ENCODE peak calls at places on chromosomes 5 and 9, in seven cellular contexts. One of them, this sample, is unnamed.

GRCh38 chr5:132714456-132715307 is 22.7 kb downstream of the KIF3A start:
- DNase-seq in aorta: no peak
- DNase-seq in ovary: no peak
- DNase-seq in heart right ventricle: no peak
- DNase-seq in hepatocyte: no peak
- DNase-seq in tibial nerve: no peak
- DNase-seq in uterus: no peak
- DNase-seq in this sample: no peak

GRCh38 chr5:35938518-35939227 is at the start of gene CAPSL:
- DNase-seq in heart right ventricle: no peak
- DNase-seq in tibial nerve: peak; percentile 12
- DNase-seq in uterus: peak; percentile 56
- DNase-seq in aorta: no peak
- DNase-seq in hepatocyte: peak; percentile 81
- DNase-seq in ovary: no peak
- DNase-seq in this sample: peak; percentile 84

GRCh38 chr9:113220467-113221002 is 542 bp downstream of the FKBP15 start:
- DNase-seq in heart right ventricle: no peak
- DNase-seq in tibial nerve: no peak
- DNase-seq in aorta: no peak
- DNase-seq in ovary: no peak
- DNase-seq in hepatocyte: no peak
- DNase-seq in uterus: no peak
- DNase-seq in this sample: no peak

GRCh38 chr5:154249786-154250185 is 59.3 kb downstream of the GALNT10 start:
- DNase-seq in ovary: no peak
- DNase-seq in aorta: no peak
- DNase-seq in tibial nerve: no peak
- DNase-seq in uterus: no peak
- DNase-seq in hepatocyte: no peak
- DNase-seq in heart right ventricle: no peak
- DNase-seq in this sample: no peak

GRCh38 chr5:171314728-171315385 is 5.8 kb downstream of the TLX3 start:
- DNase-seq in hepatocyte: no peak
- DNase-seq in aorta: no peak
- DNase-seq in tibial nerve: no peak
- DNase-seq in heart right ventricle: peak; percentile 58
- DNase-seq in ovary: no peak
- DNase-seq in uterus: no peak
- DNase-seq in this sample: peak; percentile 50

GRCh38 chr5:431711-432050 is 11.3 kb upstream of the EXOC3 start:
- DNase-seq in aorta: peak; percentile 44
- DNase-seq in uterus: no peak
- DNase-seq in tibial nerve: no peak
- DNase-seq in heart right ventricle: no peak
- DNase-seq in hepatocyte: no peak
- DNase-seq in ovary: no peak
- DNase-seq in this sample: no peak

GRCh38 chr5:110880413-110880812 is 141.6 kb downstream of the SLC25A46 start:
- DNase-seq in ovary: no peak
- DNase-seq in hepatocyte: peak; percentile 59
- DNase-seq in heart right ventricle: no peak
- DNase-seq in tibial nerve: peak; percentile 6
- DNase-seq in uterus: no peak
- DNase-seq in aorta: no peak
- DNase-seq in this sample: no peak

GRCh38 chr9:134377976-134378375 is 51.7 kb downstream of the RXRA start:
- DNase-seq in hepatocyte: no peak
- DNase-seq in aorta: no peak
- DNase-seq in ovary: no peak
- DNase-seq in heart right ventricle: peak; percentile 76
- DNase-seq in tibial nerve: no peak
- DNase-seq in uterus: no peak
- DNase-seq in this sample: peak; percentile 70

GRCh38 chr5:176817864-176818377 is 7.6 kb downstream of the UNC5A start:
- DNase-seq in aorta: no peak
- DNase-seq in heart right ventricle: no peak
- DNase-seq in uterus: no peak
- DNase-seq in tibial nerve: no peak
- DNase-seq in ovary: no peak
- DNase-seq in hepatocyte: peak; percentile 58
- DNase-seq in this sample: no peak

GRCh38 chr9:4740373-4740622 is 704 bp downstream of the AK3 start:
- DNase-seq in aorta: no peak
- DNase-seq in ovary: no peak
- DNase-seq in hepatocyte: no peak
- DNase-seq in heart right ventricle: no peak
- DNase-seq in tibial nerve: no peak
- DNase-seq in uterus: no peak
- DNase-seq in this sample: no peak

GRCh38 chr9:131936929-131937328 is 142.7 kb downstream of the MED27 start:
- DNase-seq in tibial nerve: no peak
- DNase-seq in heart right ventricle: no peak
- DNase-seq in uterus: no peak
- DNase-seq in hepatocyte: no peak
- DNase-seq in aorta: no peak
- DNase-seq in ovary: no peak
- DNase-seq in this sample: no peak

GRCh38 chr5:115815693-115816225 is 700 bp downstream of the CDO1 start:
- DNase-seq in hepatocyte: peak; percentile 34
- DNase-seq in uterus: no peak
- DNase-seq in aorta: peak; percentile 77
- DNase-seq in heart right ventricle: peak; percentile 17
- DNase-seq in tibial nerve: peak; percentile 37
- DNase-seq in ovary: peak; percentile 8
- DNase-seq in this sample: peak; percentile 23

GRCh38 chr9:136486823-136487620 is 4.2 kb upstream of the SEC16A start:
- DNase-seq in aorta: no peak
- DNase-seq in heart right ventricle: no peak
- DNase-seq in hepatocyte: no peak
- DNase-seq in tibial nerve: no peak
- DNase-seq in ovary: no peak
- DNase-seq in uterus: no peak
- DNase-seq in this sample: no peak

GRCh38 chr5:113156271-113156878 is 179.8 kb downstream of the DCP2 start:
- DNase-seq in hepatocyte: no peak
- DNase-seq in tibial nerve: no peak
- DNase-seq in ovary: no peak
- DNase-seq in aorta: no peak
- DNase-seq in heart right ventricle: no peak
- DNase-seq in uterus: no peak
- DNase-seq in this sample: no peak

GRCh38 chr5:146048994-146049703 is 56.2 kb downstream of the PLAC8L1 start:
- DNase-seq in tibial nerve: peak; percentile 77
- DNase-seq in heart right ventricle: no peak
- DNase-seq in aorta: no peak
- DNase-seq in uterus: no peak
- DNase-seq in hepatocyte: peak; percentile 81
- DNase-seq in ovary: no peak
- DNase-seq in this sample: peak; percentile 75

GRCh38 chr9:76756273-76756650 is 8.0 kb upstream of the PCA3 start:
- DNase-seq in aorta: no peak
- DNase-seq in heart right ventricle: peak; percentile 20
- DNase-seq in ovary: no peak
- DNase-seq in uterus: no peak
- DNase-seq in hepatocyte: peak; percentile 50
- DNase-seq in tibial nerve: peak; percentile 12
- DNase-seq in this sample: no peak

GRCh38 chr5:55932700-55933099 is 62.1 kb downstream of the IL6ST start:
- DNase-seq in uterus: no peak
- DNase-seq in aorta: no peak
- DNase-seq in hepatocyte: no peak
- DNase-seq in tibial nerve: no peak
- DNase-seq in ovary: no peak
- DNase-seq in heart right ventricle: no peak
- DNase-seq in this sample: no peak

GRCh38 chr9:77892171-77892570 is 139.4 kb downstream of the GNAQ start:
- DNase-seq in aorta: no peak
- DNase-seq in ovary: no peak
- DNase-seq in tibial nerve: no peak
- DNase-seq in hepatocyte: no peak
- DNase-seq in heart right ventricle: no peak
- DNase-seq in uterus: no peak
- DNase-seq in this sample: no peak

GRCh38 chr5:41670854-41671791 is 160.7 kb upstream of the PLCXD3 start:
- DNase-seq in hepatocyte: no peak
- DNase-seq in uterus: no peak
- DNase-seq in ovary: no peak
- DNase-seq in heart right ventricle: no peak
- DNase-seq in aorta: no peak
- DNase-seq in tibial nerve: no peak
- DNase-seq in this sample: no peak

GRCh38 chr9:31394040-31394473 is 990.4 kb upstream of the ACO1 start:
- DNase-seq in aorta: no peak
- DNase-seq in hepatocyte: peak; percentile 16
- DNase-seq in uterus: no peak
- DNase-seq in heart right ventricle: no peak
- DNase-seq in ovary: no peak
- DNase-seq in tibial nerve: no peak
- DNase-seq in this sample: no peak

GRCh38 chr5:80747922-80748321 is 93.1 kb upstream of the DHFR start:
- DNase-seq in aorta: no peak
- DNase-seq in uterus: no peak
- DNase-seq in tibial nerve: no peak
- DNase-seq in hepatocyte: no peak
- DNase-seq in heart right ventricle: no peak
- DNase-seq in ovary: no peak
- DNase-seq in this sample: no peak

GRCh38 chr5:107388111-107388861 is 282.5 kb downstream of the EFNA5 start:
- DNase-seq in heart right ventricle: no peak
- DNase-seq in aorta: no peak
- DNase-seq in uterus: no peak
- DNase-seq in ovary: no peak
- DNase-seq in hepatocyte: peak; percentile 25
- DNase-seq in tibial nerve: no peak
- DNase-seq in this sample: no peak

GRCh38 chr5:128287740-128288139 is 204.2 kb downstream of the SLC12A2 start:
- DNase-seq in ovary: no peak
- DNase-seq in tibial nerve: no peak
- DNase-seq in uterus: no peak
- DNase-seq in aorta: no peak
- DNase-seq in heart right ventricle: no peak
- DNase-seq in hepatocyte: no peak
- DNase-seq in this sample: no peak

GRCh38 chr9:35277649-35278359 is 116.0 kb downstream of the UNC13B start:
- DNase-seq in aorta: no peak
- DNase-seq in ovary: no peak
- DNase-seq in tibial nerve: peak; percentile 33
- DNase-seq in heart right ventricle: no peak
- DNase-seq in hepatocyte: no peak
- DNase-seq in uterus: no peak
- DNase-seq in this sample: peak; percentile 30
- H3K4me3 ChIP-seq in aorta: no peak overlapping the region
- H3K4me3 ChIP-seq in ovary: no peak overlapping the region
- H3K4me3 ChIP-seq in tibial nerve: no peak overlapping the region
- H3K4me3 ChIP-seq in heart right ventricle: no peak overlapping the region
- H3K4me3 ChIP-seq in hepatocyte: no peak overlapping the region
- H3K4me3 ChIP-seq in uterus: no peak overlapping the region
- H3K4me3 ChIP-seq in this sample: no peak overlapping the region

GRCh38 chr5:11527994-11528393 is 376.3 kb downstream of the CTNND2 start:
- DNase-seq in aorta: no peak
- DNase-seq in hepatocyte: no peak
- DNase-seq in ovary: no peak
- DNase-seq in heart right ventricle: no peak
- DNase-seq in tibial nerve: no peak
- DNase-seq in uterus: no peak
- DNase-seq in this sample: no peak

GRCh38 chr5:11520241-11520929 is 383.9 kb downstream of the CTNND2 start:
- DNase-seq in uterus: no peak
- DNase-seq in tibial nerve: no peak
- DNase-seq in heart right ventricle: no peak
- DNase-seq in ovary: no peak
- DNase-seq in hepatocyte: no peak
- DNase-seq in aorta: no peak
- DNase-seq in this sample: no peak

GRCh38 chr5:11524188-11524587 is 380.1 kb downstream of the CTNND2 start:
- DNase-seq in heart right ventricle: no peak
- DNase-seq in hepatocyte: no peak
- DNase-seq in ovary: no peak
- DNase-seq in uterus: no peak
- DNase-seq in aorta: no peak
- DNase-seq in tibial nerve: no peak
- DNase-seq in this sample: no peak

GRCh38 chr5:11528720-11529119 is 375.5 kb downstream of the CTNND2 start:
- DNase-seq in heart right ventricle: peak; percentile 50
- DNase-seq in hepatocyte: no peak
- DNase-seq in aorta: no peak
- DNase-seq in ovary: no peak
- DNase-seq in tibial nerve: no peak
- DNase-seq in uterus: no peak
- DNase-seq in this sample: no peak

DNA sequence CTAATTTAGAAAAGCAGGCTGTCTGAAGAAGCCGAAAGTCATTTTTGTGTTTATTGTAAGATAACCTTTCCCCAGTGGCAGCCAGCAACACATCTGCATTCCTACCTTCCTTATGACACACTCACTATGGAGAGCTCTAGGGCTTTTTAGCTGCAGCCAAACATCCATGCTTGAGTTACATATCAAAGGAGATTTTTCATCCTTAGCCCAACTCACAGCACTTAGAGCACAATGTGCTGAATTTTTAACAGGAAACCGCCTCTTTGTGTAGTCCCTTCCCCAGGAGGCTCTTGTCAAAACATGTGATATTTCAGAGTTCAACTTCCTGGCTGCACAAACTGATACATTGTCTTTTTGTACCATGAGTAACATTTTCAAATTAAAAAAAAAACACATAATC is 379.2 kb downstream of the CTNND2 start:
- DNase-seq in heart right ventricle: no peak
- DNase-seq in tibial nerve: no peak
- DNase-seq in aorta: no peak
- DNase-seq in ovary: no peak
- DNase-seq in uterus: no peak
- DNase-seq in hepatocyte: no peak
- DNase-seq in this sample: no peak
- H3K4me1 ChIP-seq in heart right ventricle: peaks cover 7% of the 10 kb centered on the region
- H3K4me1 ChIP-seq in tibial nerve: no peaks in the 10 kb centered on the region
- H3K4me1 ChIP-seq in aorta: no peaks in the 10 kb centered on the region
- H3K4me1 ChIP-seq in ovary: no peaks in the 10 kb centered on the region
- H3K4me1 ChIP-seq in uterus: no peaks in the 10 kb centered on the region
- H3K4me1 ChIP-seq in hepatocyte: peaks cover 7% of the 10 kb centered on the region
- H3K4me1 ChIP-seq in this sample: no peaks in the 10 kb centered on the region

DNA sequence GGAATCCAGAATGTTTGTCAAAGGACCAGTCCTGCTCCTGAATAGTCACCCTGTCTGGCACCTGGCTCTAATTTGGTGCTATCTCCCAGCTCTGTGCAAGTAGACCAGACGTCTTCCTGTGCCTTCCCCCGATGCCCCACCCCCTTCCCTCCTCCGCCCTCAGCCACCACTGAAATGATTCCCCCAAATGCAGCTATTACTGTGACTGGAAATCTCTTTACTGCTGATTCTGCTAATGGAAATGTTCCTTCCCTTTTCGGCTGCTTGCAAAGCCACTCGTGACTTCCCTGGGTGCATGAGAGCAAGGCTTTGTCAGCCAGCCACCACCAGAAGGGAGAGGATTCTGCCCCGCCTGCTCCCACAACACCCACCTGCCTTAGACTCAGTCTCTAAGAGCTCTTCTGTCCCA is 11.4 kb downstream of the ASTN2 start:
- DNase-seq in ovary: no peak
- DNase-seq in heart right ventricle: no peak
- DNase-seq in tibial nerve: no peak
- DNase-seq in aorta: no peak
- DNase-seq in hepatocyte: no peak
- DNase-seq in uterus: no peak
- DNase-seq in this sample: peak; percentile 20
- H3K27ac ChIP-seq in ovary: no peak overlapping the region
- H3K27ac ChIP-seq in heart right ventricle: no peak overlapping the region
- H3K27ac ChIP-seq in tibial nerve: no peak overlapping the region
- H3K27ac ChIP-seq in aorta: no peak overlapping the region
- H3K27ac ChIP-seq in hepatocyte: no peak overlapping the region
- H3K27ac ChIP-seq in uterus: no peak overlapping the region
- H3K27ac ChIP-seq in this sample: no peak overlapping the region

GRCh38 chr5:88660947-88661869 is 221.8 kb downstream of the MEF2C start:
- DNase-seq in uterus: peak; percentile 39
- DNase-seq in tibial nerve: no peak
- DNase-seq in ovary: peak; percentile 55
- DNase-seq in heart right ventricle: no peak
- DNase-seq in aorta: peak; percentile 94
- DNase-seq in hepatocyte: peak; percentile 89
- DNase-seq in this sample: peak; percentile 93
- H3K4me3 ChIP-seq in uterus: peak overlapping the region; percentile 0
- H3K4me3 ChIP-seq in tibial nerve: peak overlapping the region; percentile 53
- H3K4me3 ChIP-seq in ovary: peak overlapping the region; percentile 28
- H3K4me3 ChIP-seq in heart right ventricle: peak overlapping the region; percentile 34
- H3K4me3 ChIP-seq in aorta: peak overlapping the region; percentile 50
- H3K4me3 ChIP-seq in hepatocyte: peak overlapping the region; percentile 23
- H3K4me3 ChIP-seq in this sample: peak overlapping the region; percentile 60

This sample was measured in testis.